ENCODE peak calls at places on chromosomes 4 and X, in six cellular contexts. U is activated CD8-positive, alpha-beta memory T cell treated with anti-CD3 and anti-CD28 coated beads for 48 hours; V is IMR-90; I is mucosa of gallbladder; W is occipital lobe; F is stimulated activated CD8-positive, alpha-beta memory T cell treated with anti-CD3 and anti-CD28 coated beads, Interleukin-2, amount 100 ng/mL, for 48 hours. O is an unnamed sample.

GRCh38 chr4:156931267-156931666 is 40.3 kb downstream of the PDGFC start:
- DNase-seq in U (no peak), V (peak; percentile 86), I (no peak), W (no peak), F (no peak), O (no peak)

GRCh38 chrX:109709129-109709631 is 23.9 kb downstream of the ACSL4 start:
- DNase-seq in U (no peak), V (peak; percentile 65), I (no peak), W (no peak), F (no peak), O (peak; percentile 38)

GRCh38 chr4:46649390-46649789 is 259.5 kb upstream of the GABRA2 start:
- DNase-seq in U (no peak), V (peak; percentile 4), I (no peak), W (no peak), F (no peak), O (no peak)

GRCh38 chr4:101156619-101157310 is 190.6 kb downstream of the PPP3CA start:
- DNase-seq in U (no peak), V (peak; percentile 28), I (no peak), W (no peak), F (no peak), O (no peak)

GRCh38 chrX:96183843-96184242 is 500.8 kb upstream of the DIAPH2 start:
- DNase-seq in U (no peak), V (peak; percentile 1), I (no peak), W (no peak), F (no peak), O (no peak)

GRCh38 chr4:138953962-138954371 is 61.6 kb upstream of the NOCT start:
- DNase-seq in U (no peak), V (peak; percentile 86), I (no peak), W (no peak), F (no peak), O (no peak)

GRCh38 chr4:101977096-101977495 is 186.6 kb downstream of the BANK1 start:
- DNase-seq in U (no peak), V (peak; percentile 94), I (no peak), W (no peak), F (no peak), O (no peak)

GRCh38 chrX:103780701-103781402 is 4.2 kb downstream of the PLP1 start:
- DNase-seq in U (no peak), V (no peak), I (no peak), W (peak; percentile 50), F (no peak), O (no peak)

GRCh38 chr4:57233391-57233790 is 123.2 kb upstream of the IGFBP7 start:
- DNase-seq in U (no peak), V (peak; percentile 28), I (no peak), W (no peak), F (no peak), O (no peak)

GRCh38 chrX:29295987-29296680 is 708.9 kb downstream of the IL1RAPL1 start:
- DNase-seq in U (no peak), V (peak; percentile 51), I (no peak), W (no peak), F (no peak), O (no peak)

GRCh38 chrX:11899091-11899490 is 141.1 kb downstream of the MSL3 start:
- DNase-seq in U (no peak), V (no peak), I (no peak), W (no peak), F (no peak), O (no peak)

GRCh38 chr4:94372579-94372978 is 29.9 kb upstream of the HPGDS start:
- DNase-seq in U (no peak), V (no peak), I (no peak), W (no peak), F (no peak), O (no peak)

GRCh38 chr4:76088719-76089118 is 14.2 kb downstream of the ART3 start:
- DNase-seq in U (no peak), V (no peak), I (no peak), W (no peak), F (no peak), O (no peak)

GRCh38 chrX:55132416-55132815 is 43.6 kb downstream of the PAGE2 start:
- DNase-seq in U (no peak), V (no peak), I (no peak), W (no peak), F (no peak), O (no peak)

GRCh38 chrX:110051559-110051958 is 48.6 kb downstream of the TMEM164 start:
- DNase-seq in U (no peak), V (peak; percentile 11), I (no peak), W (no peak), F (no peak), O (no peak)

GRCh38 chr4:73315091-73315490 is 56.5 kb upstream of the ANKRD17 start:
- DNase-seq in U (no peak), V (peak; percentile 70), I (no peak), W (no peak), F (no peak), O (no peak)

GRCh38 chrX:125532411-125533089 is 212.9 kb downstream of the TEX13C start:
- DNase-seq in U (no peak), V (no peak), I (no peak), W (no peak), F (no peak), O (no peak)

GRCh38 chrX:118498351-118498750 is 2.7 kb downstream of the DOCK11 start:
- DNase-seq in U (no peak), V (no peak), I (no peak), W (no peak), F (no peak), O (no peak)

O was measured in GM12864.